ENCODE peak calls at places on chromosome 6, in seven cellular contexts. B is coronary artery; J is pons; H is M059J; V is nucleus accumbens; M is stimulated activated naive CD8-positive, alpha-beta T cell treated with anti-CD3 and anti-CD28 coated beads, Interleukin-15, Interleukin-2, amounts not matched to agents 100 U/mL and 50 U/mL, for 24 hours; W is HT1080. I is an unnamed sample.

GRCh38 chr6:7311171-7311570 is 1.8 kb downstream of the SSR1 start:
- DNase-seq in J (no peak), W (no peak), B (no peak), M (no peak), V (no peak), H (no peak), I (no peak)

GRCh38 chr6:113779656-113780055 is 77.5 kb upstream of the MARCKS start:
- DNase-seq in J (no peak), M (no peak), B (no peak), W (no peak), V (no peak), H (no peak), I (no peak)

GRCh38 chr6:51960419-51960818 is 127.0 kb downstream of the PKHD1 start:
- DNase-seq in V (no peak), M (no peak), B (no peak), J (no peak), H (no peak), W (no peak), I (no peak)

GRCh38 chr6:129889580-129889979 is 28.5 kb upstream of the TMEM244 start:
- DNase-seq in H (peak; percentile 93), M (no peak), W (peak; percentile 86), V (no peak), J (no peak), B (no peak), I (no peak)

GRCh38 chr6:116783852-116784251 is 18.3 kb upstream of the FAM162B start:
- DNase-seq in M (no peak), J (no peak), V (no peak), B (no peak), H (peak; percentile 2), W (no peak), I (no peak)

GRCh38 chr6:143964667-143965066 is 43.4 kb downstream of the PLAGL1 start:
- DNase-seq in H (no peak), W (no peak), M (no peak), B (no peak), J (no peak), V (no peak), I (no peak)

GRCh38 chr6:14795451-14795850 is 450.4 kb upstream of the JARID2 start:
- DNase-seq in H (no peak), M (no peak), J (no peak), W (no peak), B (no peak), V (no peak), I (no peak)

GRCh38 chr6:79607000-79607399 is 24.1 kb upstream of the SH3BGRL2 start:
- DNase-seq in B (no peak), W (no peak), V (no peak), M (no peak), H (no peak), J (no peak), I (no peak)

GRCh38 chr6:87714093-87714809 is 12.2 kb upstream of the AKIRIN2 start:
- DNase-seq in W (peak; percentile 97), J (no peak), V (no peak), H (peak; percentile 89), M (no peak), B (no peak), I (no peak)